ENCODE peak calls at places on chromosome 18, in six cellular contexts. H, J, B, S, C and M are unnamed samples.
A peak's percentile ranks its signal among the peaks of the same experiment; 100 is the strongest.

GRCh38 chr18:35526476-35527120 is 28.8 kb upstream of the INO80C start:
- DNase-seq in H (no peak), J (no peak), B (no peak), S (no peak), C (no peak), M (no peak)

GRCh38 chr18:45839415-45840395 is 14.2 kb downstream of the SIGLEC15 start:
- DNase-seq in H (no peak), J (peak; percentile 68), B (no peak), S (peak; percentile 56), C (peak; percentile 71), M (peak; percentile 48)

GRCh38 chr18:10259934-10260333 is 194.5 kb upstream of the APCDD1 start:
- DNase-seq in H (no peak), J (peak; percentile 42), B (no peak), S (no peak), C (no peak), M (no peak)

GRCh38 chr18:6476880-6477279 is 62.2 kb upstream of the L3MBTL4 start:
- DNase-seq in H (no peak), J (no peak), B (no peak), S (no peak), C (no peak), M (no peak)

GRCh38 chr18:26868968-26869586 is 3.6 kb upstream of the AQP4 start:
- DNase-seq in H (no peak), J (peak; percentile 0), B (no peak), S (no peak), C (no peak), M (no peak)

GRCh38 chr18:44950685-44951195 is 270.1 kb downstream of the SETBP1 start:
- DNase-seq in H (no peak), J (no peak), B (no peak), S (no peak), C (no peak), M (no peak)

GRCh38 chr18:10127721-10128120 is 213.9 kb downstream of the VAPA start:
- DNase-seq in H (no peak), J (no peak), B (no peak), S (no peak), C (no peak), M (no peak)

GRCh38 chr18:38635706-38636105 is 1070.1 kb upstream of the CELF4 start:
- DNase-seq in H (no peak), J (no peak), B (no peak), S (no peak), C (no peak), M (no peak)

GRCh38 chr18:55997156-55997561 is 409.2 kb upstream of the TCF4 start:
- DNase-seq in H (no peak), J (peak; percentile 12), B (no peak), S (no peak), C (no peak), M (no peak)

GRCh38 chr18:70558371-70558770 is 269.5 kb downstream of the SOCS6 start:
- DNase-seq in H (no peak), J (no peak), B (no peak), S (no peak), C (no peak), M (no peak)

GRCh38 chr18:6781846-6782245 is 52.3 kb downstream of the ARHGAP28 start:
- DNase-seq in H (no peak), J (peak; percentile 58), B (no peak), S (no peak), C (no peak), M (no peak)

GRCh38 chr18:48831802-48832201 is 119.0 kb downstream of the SMAD7 start:
- DNase-seq in H (no peak), J (no peak), B (peak; percentile 13), S (peak; percentile 5), C (no peak), M (no peak)

GRCh38 chr18:55529581-55529980 is 58.4 kb downstream of the TCF4 start:
- DNase-seq in H (no peak), J (no peak), B (no peak), S (no peak), C (no peak), M (no peak)

GRCh38 chr18:42548493-42548892 is 567.0 kb downstream of the RIT2 start:
- DNase-seq in H (no peak), J (peak; percentile 60), B (no peak), S (no peak), C (no peak), M (no peak)

GRCh38 chr18:2654828-2655152 is 736 bp upstream of the SMCHD1 start:
- DNase-seq in H (no peak), J (no peak), B (no peak), S (no peak), C (no peak), M (no peak)

GRCh38 chr18:28147674-28148171 is 29.2 kb downstream of the CDH2 start:
- DNase-seq in H (no peak), J (peak; percentile 77), B (no peak), S (no peak), C (no peak), M (no peak)

GRCh38 chr18:12886498-12887126 is 2.6 kb upstream of the PTPN2 start:
- DNase-seq in H (peak; percentile 60), J (no peak), B (no peak), S (no peak), C (peak; percentile 27), M (peak; percentile 36)
- TF ChIP-seq CTCF in H (peak; percentile 80), J (peak; percentile 23), B (no peak), S (no peak), C (peak; percentile 57), M (peak; percentile 45)

DNA sequence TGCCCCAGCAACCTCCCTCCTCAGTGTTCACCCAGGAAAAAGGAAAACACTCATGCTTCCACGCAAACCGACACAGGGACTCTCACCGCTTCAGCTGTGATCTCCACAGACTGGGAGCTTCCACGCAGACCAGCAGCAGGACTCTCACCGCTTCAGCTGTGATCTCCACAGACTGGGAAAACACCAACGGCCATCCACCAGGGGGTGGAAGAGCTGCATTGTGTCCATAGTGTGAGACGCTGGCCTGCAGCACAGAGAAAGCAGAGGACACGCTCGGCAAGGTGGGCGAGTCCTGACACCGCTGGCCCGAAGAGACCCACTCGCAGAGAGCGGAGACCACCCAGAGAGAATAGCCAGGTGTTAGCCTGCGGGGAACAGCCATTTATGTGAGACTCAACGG is 42.5 kb upstream of the NFATC1 start:
- DNase-seq in H (no peak), J (no peak), B (no peak), S (peak; percentile 44), C (no peak), M (no peak)
- TF ChIP-seq CTCF in H (no peak), J (no peak), B (no peak), S (no peak), C (no peak), M (no peak)

DNA sequence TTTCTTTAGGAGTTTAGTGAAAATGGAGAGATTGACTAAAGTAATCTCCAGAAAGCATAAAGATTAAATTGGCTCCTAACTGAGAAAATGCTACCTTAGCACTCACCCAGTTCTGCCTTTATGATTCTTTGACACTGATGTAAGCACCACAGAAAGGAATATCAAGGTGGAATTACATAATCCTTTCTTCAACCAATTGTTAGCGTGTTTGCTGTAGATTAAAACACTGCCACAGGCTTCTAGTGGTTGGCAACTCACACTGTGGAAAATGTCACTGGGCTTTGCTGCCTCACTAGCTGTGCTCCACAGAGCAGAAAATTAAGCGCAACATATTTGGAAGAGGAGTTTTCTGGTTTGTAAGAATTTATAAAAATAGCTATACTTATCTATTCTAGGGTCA is 104.1 kb downstream of the DLGAP1 start:
- DNase-seq in H (no peak), J (no peak), B (no peak), S (no peak), C (no peak), M (no peak)
- TF ChIP-seq CTCF in H (no peak), J (no peak), B (no peak), S (no peak), C (no peak), M (no peak)

GRCh38 chr18:68330658-68331057 is 384.2 kb downstream of the TMX3 start:
- DNase-seq in H (no peak), J (no peak), B (no peak), S (no peak), C (no peak), M (no peak)
- TF ChIP-seq CTCF in H (no peak), J (no peak), B (no peak), S (no peak), C (no peak), M (no peak)

GRCh38 chr18:67281746-67282145 is 234.8 kb downstream of the DSEL start:
- DNase-seq in H (no peak), J (no peak), B (no peak), S (no peak), C (no peak), M (no peak)

GRCh38 chr18:67282796-67283195 is 233.7 kb downstream of the DSEL start:
- DNase-seq in H (no peak), J (peak; percentile 10), B (no peak), S (no peak), C (no peak), M (no peak)

GRCh38 chr18:67273288-67273687 is 243.2 kb downstream of the DSEL start:
- DNase-seq in H (no peak), J (no peak), B (no peak), S (no peak), C (no peak), M (no peak)

GRCh38 chr18:67280843-67281242 is 235.7 kb downstream of the DSEL start:
- DNase-seq in H (no peak), J (no peak), B (no peak), S (no peak), C (no peak), M (no peak)

DNA sequence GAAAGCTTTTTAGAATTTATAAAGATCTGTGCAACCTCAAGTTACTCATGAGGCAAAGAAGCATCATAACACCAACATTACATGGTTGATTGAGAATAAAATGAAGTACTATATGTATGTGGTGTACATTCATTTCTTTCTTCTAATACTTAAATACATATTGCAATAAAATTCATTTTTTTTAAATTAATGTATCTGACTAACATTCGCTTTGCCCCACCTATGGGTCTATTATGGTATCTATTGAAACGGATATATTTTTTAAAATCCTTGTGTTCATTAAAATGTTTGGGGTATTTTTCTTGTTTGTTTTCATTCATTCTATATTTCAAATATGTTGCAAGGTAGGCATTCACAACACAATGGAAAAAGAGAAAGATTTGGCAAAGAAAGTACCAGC is 237.5 kb downstream of the DSEL start:
- DNase-seq in H (no peak), J (no peak), B (no peak), S (no peak), C (no peak), M (no peak)
- TF ChIP-seq CTCF in H (no peak), J (no peak), B (no peak), S (no peak), C (no peak), M (no peak)

GRCh38 chr18:4017479-4017878 is 437.6 kb downstream of the DLGAP1 start:
- DNase-seq in H (peak; percentile 69), J (no peak), B (no peak), S (peak; percentile 48), C (peak; percentile 53), M (peak; percentile 7)
- TF ChIP-seq CTCF in H (peak; percentile 83), J (no peak), B (no peak), S (no peak), C (no peak), M (no peak)

GRCh38 chr18:50492061-50492460 is 67.8 kb upstream of the MAPK4 start:
- DNase-seq in H (no peak), J (no peak), B (no peak), S (no peak), C (no peak), M (no peak)
- TF ChIP-seq CTCF in H (no peak), J (no peak), B (no peak), S (no peak), C (no peak), M (no peak)